ENCODE peak calls at places on chromosomes 6 and 20, in four cellular contexts. O is heart left ventricle, M is tibial artery, B is kidney epithelial cell. P is an unnamed sample.
A peak's percentile ranks its signal among the peaks of the same experiment; 100 is the strongest.

GRCh38 chr6:81304486-81304885 is 448.0 kb downstream of the TENT5A start:
- DNase-seq in B (no peak), O (no peak), M (no peak), P (no peak)

GRCh38 chr20:9360427-9360826 is 154.0 kb upstream of the LAMP5 start:
- DNase-seq in M (no peak), O (no peak), B (no peak), P (no peak)

GRCh38 chr6:62429781-62430180 is 143.8 kb upstream of the KHDRBS2 start:
- DNase-seq in O (no peak), B (no peak), M (no peak), P (no peak)

GRCh38 chr20:47607208-47607613 is 105.5 kb downstream of the NCOA3 start:
- DNase-seq in B (peak; percentile 28), O (no peak), M (no peak), P (no peak)

GRCh38 chr6:29758761-29759160 is 35.5 kb downstream of the HLA-F start:
- DNase-seq in O (no peak), M (no peak), B (no peak), P (no peak)

GRCh38 chr6:158417760-158418098 is 105.5 kb downstream of the TULP4 start:
- DNase-seq in B (no peak), M (no peak), O (no peak), P (no peak)

GRCh38 chr6:156557269-156557885 is 219.8 kb upstream of the ARID1B start:
- DNase-seq in B (no peak), O (peak; percentile 30), M (peak; percentile 33), P (no peak)

GRCh38 chr6:135568366-135568765 is 70.8 kb upstream of the AHI1 start:
- DNase-seq in B (no peak), O (peak; percentile 38), M (no peak), P (peak; percentile 84)

GRCh38 chr6:136669299-136669699 is 119.1 kb upstream of the MAP7 start:
- DNase-seq in O (no peak), M (no peak), B (peak; percentile 82), P (peak; percentile 80)

GRCh38 chr6:15500901-15501805 is 161.7 kb downstream of the DTNBP1 start:
- DNase-seq in O (no peak), B (no peak), M (no peak), P (no peak)

GRCh38 chr6:15516378-15516777 is 146.4 kb downstream of the DTNBP1 start:
- DNase-seq in B (no peak), M (no peak), O (no peak), P (no peak)

GRCh38 chr20:2991532-2991931 is 51.9 kb upstream of the GNRH2 start:
- DNase-seq in O (no peak), B (no peak), M (no peak), P (no peak)

GRCh38 chr6:19209202-19209601 is 628.0 kb upstream of the ID4 start:
- DNase-seq in B (no peak), M (no peak), O (no peak), P (no peak)

GRCh38 chr6:3696525-3696924 is 55.0 kb downstream of the PXDC1 start:
- DNase-seq in M (no peak), B (no peak), O (no peak), P (no peak)

GRCh38 chr6:6599468-6599873 is 11.0 kb downstream of the LY86 start:
- DNase-seq in M (peak; percentile 63), B (no peak), O (peak; percentile 54), P (no peak)

GRCh38 chr6:41679696-41680095 is 41.4 kb downstream of the MDFI start:
- DNase-seq in O (no peak), M (no peak), B (no peak), P (no peak)

GRCh38 chr6:108580645-108581044 is 19.9 kb downstream of the FOXO3 start:
- DNase-seq in B (no peak), O (no peak), M (no peak), P (no peak)

GRCh38 chr6:108584323-108584722 is 23.6 kb downstream of the FOXO3 start:
- DNase-seq in B (no peak), O (no peak), M (no peak), P (no peak)

GRCh38 chr6:108581237-108581931 is 20.7 kb downstream of the FOXO3 start:
- DNase-seq in B (no peak), M (peak; percentile 73), O (no peak), P (no peak)

GRCh38 chr6:108582618-108583017 is 21.9 kb downstream of the FOXO3 start:
- DNase-seq in O (no peak), M (no peak), B (no peak), P (no peak)

DNA sequence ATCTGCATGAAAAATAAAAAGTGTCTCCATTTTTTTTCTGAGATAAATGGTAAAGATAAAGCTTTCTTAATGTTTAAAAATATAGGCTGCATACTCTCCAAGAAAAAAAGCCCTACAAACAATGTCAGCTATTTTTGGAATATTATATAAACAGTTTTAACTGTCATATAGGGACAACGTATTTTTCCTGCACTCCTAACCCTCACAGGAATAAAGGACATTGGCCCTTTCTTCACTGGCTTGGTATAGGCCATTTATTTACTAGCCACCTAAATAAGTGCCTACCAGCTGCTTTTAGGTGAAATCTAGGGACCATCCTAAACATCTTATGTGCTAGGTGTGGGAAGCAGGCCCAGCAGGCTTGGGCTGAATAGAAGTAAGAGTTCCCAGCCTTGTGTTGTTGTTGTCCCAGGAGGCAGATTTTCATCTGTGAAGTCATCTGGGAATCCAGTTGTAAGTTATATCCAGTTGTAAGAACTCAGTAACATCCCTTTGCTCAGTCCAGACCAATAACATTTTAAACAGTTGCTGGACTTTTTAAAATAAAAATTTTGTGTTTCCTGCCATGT is 21.3 kb downstream of the FOXO3 start:
- DNase-seq in M (no peak), O (no peak), B (no peak), P (no peak)
- H3K4me3 ChIP-seq in M (no peak overlapping the region), O (no peak overlapping the region), B (no peak overlapping the region), P (no peak overlapping the region)

DNA sequence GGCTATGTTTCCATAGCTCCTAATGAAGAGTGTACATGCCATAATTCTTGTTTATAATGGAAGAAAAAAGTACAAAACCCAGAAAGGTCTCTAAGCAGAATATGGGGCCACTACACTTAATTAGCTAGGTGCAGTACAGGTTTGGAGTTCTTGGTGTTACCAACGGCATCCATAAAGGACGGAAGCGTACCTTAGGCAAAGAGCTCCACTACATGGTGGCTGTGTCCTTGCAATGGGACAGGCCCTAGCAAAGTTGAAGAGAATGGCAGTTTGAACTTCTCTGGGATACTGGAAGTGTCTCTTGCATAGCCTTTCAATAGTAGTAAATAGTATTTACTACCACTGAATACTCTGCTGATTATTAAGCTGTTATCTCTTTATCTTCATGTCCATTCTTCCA is 371.7 kb upstream of the MMS22L start:
- DNase-seq in O (no peak), B (no peak), M (no peak), P (no peak)
- TF ChIP-seq CTCF in O (no peak), B (no peak), M (no peak), P (no peak)

GRCh38 chr6:43393597-43393996 is 24.1 kb upstream of the ZNF318 start:
- DNase-seq in B (no peak), M (no peak), O (no peak), P (no peak)
- H3K4me3 ChIP-seq in B (no peak overlapping the region), M (no peak overlapping the region), O (no peak overlapping the region), P (no peak overlapping the region)

GRCh38 chr20:62686869-62687830 is 21.5 kb upstream of the NTSR1 start:
- DNase-seq in O (no peak), M (no peak), B (no peak), P (no peak)

GRCh38 chr20:62688855-62689460 is 19.7 kb upstream of the NTSR1 start:
- DNase-seq in B (no peak), M (no peak), O (no peak), P (no peak)

GRCh38 chr20:62689861-62690644 is 18.6 kb upstream of the NTSR1 start:
- DNase-seq in O (no peak), M (no peak), B (no peak), P (no peak)

GRCh38 chr20:62685781-62686555 is 22.7 kb upstream of the NTSR1 start:
- DNase-seq in B (no peak), O (no peak), M (peak; percentile 65), P (no peak)

GRCh38 chr20:62688083-62688482 is 20.6 kb upstream of the NTSR1 start:
- DNase-seq in M (no peak), B (no peak), O (no peak), P (no peak)
- TF ChIP-seq CTCF in M (no peak), B (no peak), O (no peak), P (no peak)

GRCh38 chr6:142675517-142675916 is 269.5 kb downstream of the HIVEP2 start:
- DNase-seq in M (no peak), O (no peak), B (no peak), P (no peak)
- H3K4me3 ChIP-seq in M (no peak overlapping the region), O (no peak overlapping the region), B (no peak overlapping the region), P (no peak overlapping the region)

GRCh38 chr6:69162811-69163210 is 527.7 kb downstream of the ADGRB3 start:
- DNase-seq in O (no peak), B (no peak), M (no peak), P (no peak)

GRCh38 chr6:69164564-69165252 is 529.6 kb downstream of the ADGRB3 start:
- DNase-seq in O (no peak), M (no peak), B (no peak), P (no peak)
- TF ChIP-seq CTCF in O (no peak), M (no peak), B (peak; percentile 42), P (no peak)

GRCh38 chr6:52536424-52536916 is 40.4 kb downstream of the TRAM2 start:
- DNase-seq in B (no peak), O (no peak), M (no peak), P (no peak)

GRCh38 chr6:52534966-52535390 is 41.9 kb downstream of the TRAM2 start:
- DNase-seq in M (no peak), O (no peak), B (no peak), P (no peak)

GRCh38 chr6:52537001-52537753 is 39.7 kb downstream of the TRAM2 start:
- DNase-seq in M (no peak), O (no peak), B (no peak), P (no peak)

GRCh38 chr6:52534363-52534762 is 42.5 kb downstream of the TRAM2 start:
- DNase-seq in M (no peak), O (no peak), B (no peak), P (no peak)

GRCh38 chr6:52535711-52536423 is 41.0 kb downstream of the TRAM2 start:
- DNase-seq in M (no peak), O (no peak), B (no peak), P (no peak)
- H3K4me3 ChIP-seq in M (no peak overlapping the region), O (no peak overlapping the region), B (no peak overlapping the region), P (no peak overlapping the region)